ENCODE peak calls at places on chromosomes 3 and 15, in four cellular contexts. Q, O, E and S are unnamed samples.

GRCh38 chr3:48414376-48415250 is 15.3 kb downstream of the PLXNB1 start:
- DNase-seq in Q (no peak), O (no peak), E (no peak), S (no peak)

GRCh38 chr15:85482896-85483295 is 102.5 kb downstream of the AKAP13 start:
- DNase-seq in Q (no peak), O (no peak), E (peak), S (no peak)

GRCh38 chr3:44130249-44130648 is 111.4 kb upstream of the TOPAZ1 start:
- DNase-seq in Q (no peak), O (no peak), E (no peak), S (no peak)

GRCh38 chr3:18127181-18127863 is 297.8 kb downstream of the SATB1 start:
- DNase-seq in Q (no peak), O (no peak), E (no peak), S (no peak)

GRCh38 chr3:48232734-48233133 is 8.2 kb upstream of the ZNF589 start:
- DNase-seq in Q (peak), O (peak), E (peak), S (no peak)

GRCh38 chr3:179297971-179298725 is 24.7 kb upstream of the ZNF639 start:
- DNase-seq in Q (no peak), O (no peak), E (no peak), S (no peak)

GRCh38 chr3:150870406-150870805 is 34.8 kb downstream of the MINDY4B start:
- DNase-seq in Q (no peak), O (no peak), E (no peak), S (no peak)

GRCh38 chr15:74040115-74040850 is 42.1 kb downstream of the GOLGA6A start:
- DNase-seq in Q (peak), O (no peak), E (no peak), S (peak)

GRCh38 chr3:32435911-32436815 is 44.5 kb downstream of the CMTM7 start:
- DNase-seq in Q (no peak), O (no peak), E (no peak), S (peak)

GRCh38 chr15:31366169-31366734 is 39.6 kb downstream of the KLF13 start:
- DNase-seq in Q (no peak), O (no peak), E (no peak), S (no peak)

GRCh38 chr3:116517308-116517707 is 72.0 kb upstream of the LSAMP start:
- DNase-seq in Q (peak), O (peak), E (peak), S (no peak)